ENCODE peak calls at places on chromosomes 4 and X, in four cellular contexts. Q is heart left ventricle, X is IMR-90, T is prostate gland. W is an unnamed sample.

GRCh38 chrX:56764153-56764974 is 35.3 kb downstream of the NBDY start:
- DNase-seq in Q (no peak), T (peak; percentile 31), X (peak; percentile 87), W (peak; percentile 50)

GRCh38 chrX:15804563-15804962 is 14.3 kb downstream of the ZRSR2 start:
- DNase-seq in T (no peak), Q (no peak), X (no peak), W (no peak)

GRCh38 chrX:147550217-147550616 is 361.5 kb upstream of the FMR1 start:
- DNase-seq in X (no peak), T (no peak), Q (no peak), W (no peak)

GRCh38 chr4:68885545-68885944 is 66.1 kb downstream of the UGT2A3 start:
- DNase-seq in T (no peak), X (no peak), Q (no peak), W (no peak)

GRCh38 chrX:15664487-15665444 is at the start of gene CLTRN:
- DNase-seq in Q (no peak), T (no peak), X (no peak), W (no peak)

GRCh38 chrX:133448512-133449076 is 33.3 kb upstream of the GPC4 start:
- DNase-seq in Q (no peak), X (no peak), T (peak; percentile 7), W (no peak)

GRCh38 chrX:134558133-134558532 is 98.2 kb downstream of the HPRT1 start:
- DNase-seq in Q (no peak), T (no peak), X (no peak), W (no peak)

GRCh38 chrX:112800901-112801775 is 39.5 kb downstream of the AMOT start:
- DNase-seq in X (no peak), T (no peak), Q (no peak), W (no peak)

GRCh38 chr4:36249605-36250004 is 5.3 kb upstream of the ARAP2 start:
- DNase-seq in T (no peak), X (no peak), Q (no peak), W (no peak)

GRCh38 chr4:76697129-76697803 is 200.7 kb downstream of the SOWAHB start:
- DNase-seq in Q (no peak), T (no peak), X (no peak), W (no peak)
- H3K4me3 ChIP-seq in Q (no peak overlapping the region), T (no peak overlapping the region), X (no peak overlapping the region), W (no peak overlapping the region)

GRCh38 chrX:36963852-36964251 is 44.3 kb upstream of the FAM47C start:
- DNase-seq in Q (no peak), T (no peak), X (no peak), W (no peak)
- TF ChIP-seq CTCF in Q (no peak), T (no peak), X (no peak), W (no peak)

GRCh38 chr4:7820031-7820825 is 119.4 kb downstream of the AFAP1 start:
- DNase-seq in X (no peak), Q (no peak), T (no peak), W (no peak)
- H3K27ac ChIP-seq in X (no peak overlapping the region), Q (peak overlapping the region; percentile 93), T (no peak overlapping the region), W (no peak overlapping the region)

DNA sequence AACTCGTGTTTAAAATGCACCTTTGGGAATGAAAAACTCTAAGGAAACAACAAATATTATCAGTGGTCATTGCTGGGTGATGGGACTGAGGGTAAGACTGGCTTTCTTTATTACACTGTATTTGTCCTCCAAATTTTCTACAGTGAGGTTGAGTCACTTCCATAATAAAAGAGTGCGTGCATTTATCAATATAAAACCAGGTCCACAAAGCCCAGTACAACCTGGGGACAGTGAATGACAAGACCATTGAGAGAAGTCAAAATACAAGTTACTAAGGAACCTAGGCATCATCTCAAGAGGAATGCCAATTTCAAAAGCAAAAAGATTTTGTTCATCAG is 76.4 kb downstream of the MAGED4 start:
- DNase-seq in X (no peak), T (no peak), Q (no peak), W (no peak)
- H3K4me3 ChIP-seq in X (peak overlapping the region; percentile 68), T (peak overlapping the region; percentile 39), Q (peak overlapping the region; percentile 69), W (peak overlapping the region; percentile 67)